ENCODE peak calls at places on chromosomes 13 and 19, in six cellular contexts. F is H1, E is psoas muscle, R is GM23338, K is A549, V is gastrocnemius medialis. B is an unnamed sample. For H3K4me1, the result is how much of the 10 kb centered on the place peaks cover.

GRCh38 chr19:38210458-38210987 is 13.5 kb downstream of the DPF1 start:
- DNase-seq in E (peak), F (no peak), R (peak), K (no peak), V (peak), B (peak)

GRCh38 chr13:69291292-69291906 is 816.2 kb upstream of the ATXN8OS start:
- DNase-seq in K (no peak), E (no peak), R (peak), F (no peak), V (no peak), B (no peak)

GRCh38 chr19:48926909-48927308 is 6.6 kb upstream of the DHDH start:
- DNase-seq in K (peak), V (peak), E (peak), R (no peak), F (no peak), B (no peak)

GRCh38 chr19:13459351-13459750 is 46.9 kb downstream of the CACNA1A start:
- DNase-seq in R (peak), F (no peak), E (no peak), K (no peak), V (no peak), B (no peak)

GRCh38 chr13:27131202-27131623 is 40.4 kb downstream of the USP12 start:
- DNase-seq in F (no peak), K (no peak), R (peak), E (no peak), V (no peak), B (no peak)

GRCh38 chr13:76647550-76647949 is 238.7 kb downstream of the KCTD12 start:
- DNase-seq in K (no peak), R (no peak), E (no peak), V (no peak), F (no peak), B (no peak)

GRCh38 chr13:45055902-45056648 is 64.2 kb upstream of the GTF2F2 start:
- DNase-seq in F (no peak), E (no peak), V (no peak), R (no peak), K (no peak), B (no peak)

GRCh38 chr13:108496364-108497215 is 132.8 kb upstream of the MYO16 start:
- DNase-seq in F (no peak), V (no peak), E (no peak), R (peak), K (no peak), B (no peak)

GRCh38 chr13:46831588-46832194 is 34.7 kb upstream of the ESD start:
- DNase-seq in V (no peak), E (no peak), K (peak), R (peak), F (no peak), B (peak)

GRCh38 chr19:12260861-12261260 is 33.8 kb downstream of the ZNF44 start:
- DNase-seq in E (no peak), V (no peak), F (no peak), K (no peak), R (no peak), B (no peak)

GRCh38 chr19:50377051-50377441 is 789 bp downstream of the NR1H2 start:
- DNase-seq in V (no peak), E (peak), K (peak), F (no peak), R (peak), B (no peak)
- H3K4me1 ChIP-seq in V (under half), E (under half), K (under half), F (under half), R (under half), B (under half)

GRCh38 chr19:7705387-7706187 is 3.7 kb upstream of the FCER2 start:
- DNase-seq in V (peak), R (no peak), F (no peak), E (no peak), K (no peak), B (peak)
- H3K4me1 ChIP-seq in V (under half), R (under half), F (under half), E (under half), K (under half), B (under half)

DNA sequence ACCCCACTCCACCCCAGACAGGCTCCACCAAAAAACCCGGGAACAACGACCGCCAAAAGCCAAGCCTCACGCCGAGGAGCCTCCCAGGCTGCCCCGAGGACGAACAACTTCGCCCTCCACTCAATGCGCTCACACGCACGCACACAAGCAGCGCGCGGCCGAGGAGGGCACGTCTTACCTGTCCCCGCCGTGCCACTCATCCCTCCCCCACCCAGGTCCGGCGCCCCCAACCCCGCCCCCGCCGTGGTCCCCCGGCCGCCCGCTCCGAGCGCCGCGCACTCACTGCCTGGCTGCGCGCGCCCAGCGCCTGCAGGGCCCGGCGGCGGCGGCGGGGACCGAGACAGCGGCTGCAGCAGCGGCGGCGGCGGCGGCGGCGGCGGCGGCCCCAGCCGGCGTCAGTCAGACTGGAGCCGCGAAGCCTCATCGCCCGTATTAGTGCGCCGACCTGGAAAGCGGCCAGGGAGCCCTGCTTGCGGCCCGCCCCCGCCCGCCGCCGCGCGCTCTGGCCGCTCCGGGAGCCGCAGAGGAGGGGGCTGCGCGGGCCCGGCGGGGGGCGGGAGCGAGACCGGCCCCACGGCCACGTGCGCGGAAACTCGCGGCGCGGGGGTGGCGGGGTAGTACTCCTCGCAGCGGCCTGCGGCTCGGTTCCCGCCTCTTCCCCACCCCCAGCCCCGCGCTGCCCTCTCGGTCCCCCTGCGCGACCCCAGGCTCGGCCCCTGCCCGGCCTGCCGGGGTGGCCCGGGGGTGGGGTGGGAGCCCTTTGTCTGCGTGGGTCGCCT is at the start of gene SMAD9:
- DNase-seq in V (peak), R (peak), F (no peak), K (peak), E (peak), B (peak)
- H3K4me1 ChIP-seq in V (under half), R (under half), F (under half), K (under half), E (under half), B (under half)

GRCh38 chr13:23380534-23380933 is 53.0 kb downstream of the SACS start:
- DNase-seq in K (no peak), E (no peak), V (no peak), R (no peak), F (no peak), B (no peak)
- H3K4me1 ChIP-seq in K (under half), E (under half), V (under half), R (under half), F (under half), B (under half)

DNA sequence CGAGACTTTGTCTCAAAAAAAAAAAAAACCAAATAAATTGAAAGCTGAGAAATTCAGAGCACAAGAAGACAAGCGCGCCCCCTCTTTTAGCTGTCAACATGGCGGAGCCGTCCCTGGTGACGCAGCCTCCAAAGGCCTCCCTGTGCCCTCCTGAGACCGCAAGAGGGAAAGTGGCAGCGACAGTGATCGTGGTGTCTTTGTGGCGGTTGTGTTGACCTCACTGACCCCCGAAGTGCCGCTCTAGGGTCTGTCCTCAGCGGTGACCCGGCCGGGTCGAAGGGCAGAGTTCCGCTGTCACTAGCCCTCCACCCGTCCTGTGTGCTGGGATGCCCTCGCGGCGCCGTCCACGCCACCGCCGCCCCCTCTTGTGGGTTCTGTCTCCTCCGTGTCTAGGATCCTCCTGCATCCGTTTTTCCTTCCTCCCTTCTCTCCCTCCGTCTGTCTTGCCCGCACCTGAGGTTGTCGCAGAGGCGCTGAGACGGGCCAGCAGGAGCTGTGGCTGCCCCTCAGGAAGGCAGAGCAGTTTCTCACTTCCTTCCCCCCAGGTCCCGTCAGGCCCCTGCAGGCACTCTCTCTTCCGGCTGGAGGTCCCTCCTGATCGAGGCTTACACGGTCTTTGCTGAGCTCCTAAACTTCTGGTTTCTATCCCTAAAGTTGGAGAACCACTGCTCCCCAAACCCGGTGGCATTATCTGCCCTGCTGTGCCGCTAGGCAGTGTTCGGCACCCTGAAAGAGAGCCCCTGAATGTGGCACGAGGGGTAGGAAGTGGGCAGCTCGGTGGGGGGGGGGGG is 7.2 kb downstream of the UHRF1 start:
- DNase-seq in E (no peak), K (no peak), V (no peak), F (no peak), R (no peak), B (no peak)
- H3K4me1 ChIP-seq in E (under half), K (under half), V (under half), F (under half), R (under half), B (under half)

B was measured in heart right ventricle.